ENCODE peak calls at places on chromosome 3, in six cellular contexts. One of them, this sample, is unnamed.
A peak's percentile ranks its signal among the peaks of the same experiment; 100 is the strongest.

GRCh38 chr3:8416965-8417364 is 84.7 kb upstream of the LMCD1 start:
- DNase-seq in pancreas: peak; percentile 44
- DNase-seq in progenitor cell of endocrine pancreas: no peak
- DNase-seq in fibroblast of pulmonary artery: peak; percentile 27
- DNase-seq in activated B cell treated with CpG ODN at 0.5 μM for 24 hours: no peak
- DNase-seq in left ventricle myocardium inferior: no peak
- DNase-seq in this sample: no peak

GRCh38 chr3:11835028-11835639 is 11.6 kb downstream of the TAMM41 start:
- DNase-seq in fibroblast of pulmonary artery: peak; percentile 61
- DNase-seq in pancreas: no peak
- DNase-seq in activated B cell treated with CpG ODN at 0.5 μM for 24 hours: no peak
- DNase-seq in progenitor cell of endocrine pancreas: no peak
- DNase-seq in left ventricle myocardium inferior: no peak
- DNase-seq in this sample: no peak

GRCh38 chr3:43996379-43997301 is 245.0 kb upstream of the TOPAZ1 start:
- DNase-seq in activated B cell treated with CpG ODN at 0.5 μM for 24 hours: peak; percentile 42
- DNase-seq in left ventricle myocardium inferior: no peak
- DNase-seq in fibroblast of pulmonary artery: peak; percentile 16
- DNase-seq in progenitor cell of endocrine pancreas: no peak
- DNase-seq in pancreas: no peak
- DNase-seq in this sample: no peak

GRCh38 chr3:58497074-58497473 is 5.2 kb downstream of the KCTD6 start:
- DNase-seq in fibroblast of pulmonary artery: no peak
- DNase-seq in progenitor cell of endocrine pancreas: no peak
- DNase-seq in pancreas: no peak
- DNase-seq in activated B cell treated with CpG ODN at 0.5 μM for 24 hours: no peak
- DNase-seq in left ventricle myocardium inferior: no peak
- DNase-seq in this sample: no peak

GRCh38 chr3:50405249-50405648 is 45.9 kb upstream of the TMEM115 start:
- DNase-seq in left ventricle myocardium inferior: no peak
- DNase-seq in fibroblast of pulmonary artery: peak; percentile 23
- DNase-seq in pancreas: no peak
- DNase-seq in activated B cell treated with CpG ODN at 0.5 μM for 24 hours: no peak
- DNase-seq in progenitor cell of endocrine pancreas: peak; percentile 54
- DNase-seq in this sample: no peak

GRCh38 chr3:158160958-158161357 is 51.1 kb downstream of the RSRC1 start:
- DNase-seq in fibroblast of pulmonary artery: peak; percentile 59
- DNase-seq in pancreas: no peak
- DNase-seq in activated B cell treated with CpG ODN at 0.5 μM for 24 hours: no peak
- DNase-seq in left ventricle myocardium inferior: no peak
- DNase-seq in progenitor cell of endocrine pancreas: no peak
- DNase-seq in this sample: no peak

GRCh38 chr3:52451237-52452083 is 2.4 kb downstream of the TNNC1 start:
- DNase-seq in left ventricle myocardium inferior: peak; percentile 16
- DNase-seq in activated B cell treated with CpG ODN at 0.5 μM for 24 hours: no peak
- DNase-seq in pancreas: no peak
- DNase-seq in progenitor cell of endocrine pancreas: no peak
- DNase-seq in fibroblast of pulmonary artery: no peak
- DNase-seq in this sample: no peak

GRCh38 chr3:192130534-192131132 is 596.7 kb downstream of the FGF12 start:
- DNase-seq in left ventricle myocardium inferior: peak; percentile 21
- DNase-seq in progenitor cell of endocrine pancreas: no peak
- DNase-seq in fibroblast of pulmonary artery: peak; percentile 36
- DNase-seq in activated B cell treated with CpG ODN at 0.5 μM for 24 hours: no peak
- DNase-seq in pancreas: peak; percentile 23
- DNase-seq in this sample: no peak

GRCh38 chr3:69299344-69299743 is 86.5 kb downstream of the FRMD4B start:
- DNase-seq in activated B cell treated with CpG ODN at 0.5 μM for 24 hours: no peak
- DNase-seq in fibroblast of pulmonary artery: no peak
- DNase-seq in left ventricle myocardium inferior: no peak
- DNase-seq in pancreas: no peak
- DNase-seq in progenitor cell of endocrine pancreas: no peak
- DNase-seq in this sample: no peak

GRCh38 chr3:15387171-15387581 is 40.2 kb downstream of the METTL6 start:
- DNase-seq in progenitor cell of endocrine pancreas: no peak
- DNase-seq in left ventricle myocardium inferior: no peak
- DNase-seq in activated B cell treated with CpG ODN at 0.5 μM for 24 hours: no peak
- DNase-seq in pancreas: no peak
- DNase-seq in fibroblast of pulmonary artery: no peak
- DNase-seq in this sample: no peak

GRCh38 chr3:180678231-180678630 is 1.1 kb downstream of the CCDC39 start:
- DNase-seq in fibroblast of pulmonary artery: no peak
- DNase-seq in activated B cell treated with CpG ODN at 0.5 μM for 24 hours: no peak
- DNase-seq in progenitor cell of endocrine pancreas: no peak
- DNase-seq in pancreas: no peak
- DNase-seq in left ventricle myocardium inferior: no peak
- DNase-seq in this sample: no peak

GRCh38 chr3:169668081-169668956 is 4.8 kb upstream of the MECOM start:
- DNase-seq in progenitor cell of endocrine pancreas: peak; percentile 54
- DNase-seq in pancreas: peak; percentile 56
- DNase-seq in activated B cell treated with CpG ODN at 0.5 μM for 24 hours: peak; percentile 35
- DNase-seq in fibroblast of pulmonary artery: peak; percentile 45
- DNase-seq in left ventricle myocardium inferior: no peak
- DNase-seq in this sample: no peak

GRCh38 chr3:106120334-106120733 is 251.5 kb upstream of the CBLB start:
- DNase-seq in fibroblast of pulmonary artery: peak; percentile 52
- DNase-seq in pancreas: no peak
- DNase-seq in left ventricle myocardium inferior: no peak
- DNase-seq in activated B cell treated with CpG ODN at 0.5 μM for 24 hours: no peak
- DNase-seq in progenitor cell of endocrine pancreas: no peak
- DNase-seq in this sample: no peak

GRCh38 chr3:119145500-119146167 is at the start of gene TEX55:
- DNase-seq in activated B cell treated with CpG ODN at 0.5 μM for 24 hours: no peak
- DNase-seq in fibroblast of pulmonary artery: peak; percentile 66
- DNase-seq in left ventricle myocardium inferior: peak; percentile 16
- DNase-seq in pancreas: no peak
- DNase-seq in progenitor cell of endocrine pancreas: no peak
- DNase-seq in this sample: no peak

GRCh38 chr3:100525753-100526612 is 33.6 kb downstream of the TMEM45A start:
- DNase-seq in left ventricle myocardium inferior: no peak
- DNase-seq in fibroblast of pulmonary artery: peak; percentile 81
- DNase-seq in progenitor cell of endocrine pancreas: no peak
- DNase-seq in activated B cell treated with CpG ODN at 0.5 μM for 24 hours: no peak
- DNase-seq in pancreas: peak; percentile 3
- DNase-seq in this sample: no peak

GRCh38 chr3:184237772-184238171 is 8.4 kb downstream of the VWA5B2 start:
- DNase-seq in fibroblast of pulmonary artery: no peak
- DNase-seq in progenitor cell of endocrine pancreas: no peak
- DNase-seq in activated B cell treated with CpG ODN at 0.5 μM for 24 hours: no peak
- DNase-seq in left ventricle myocardium inferior: no peak
- DNase-seq in pancreas: no peak
- DNase-seq in this sample: no peak

GRCh38 chr3:32237670-32238026 is 832 bp upstream of the CMTM8 start:
- DNase-seq in fibroblast of pulmonary artery: no peak
- DNase-seq in left ventricle myocardium inferior: no peak
- DNase-seq in activated B cell treated with CpG ODN at 0.5 μM for 24 hours: no peak
- DNase-seq in pancreas: no peak
- DNase-seq in progenitor cell of endocrine pancreas: no peak
- DNase-seq in this sample: no peak

GRCh38 chr3:194955546-194955945 is 269.9 kb downstream of the FAM43A start:
- DNase-seq in fibroblast of pulmonary artery: no peak
- DNase-seq in activated B cell treated with CpG ODN at 0.5 μM for 24 hours: no peak
- DNase-seq in left ventricle myocardium inferior: no peak
- DNase-seq in progenitor cell of endocrine pancreas: no peak
- DNase-seq in pancreas: no peak
- DNase-seq in this sample: no peak

GRCh38 chr3:142237891-142238290 is 12.5 kb upstream of the GK5 start:
- DNase-seq in pancreas: no peak
- DNase-seq in activated B cell treated with CpG ODN at 0.5 μM for 24 hours: no peak
- DNase-seq in fibroblast of pulmonary artery: peak; percentile 18
- DNase-seq in progenitor cell of endocrine pancreas: no peak
- DNase-seq in left ventricle myocardium inferior: no peak
- DNase-seq in this sample: no peak

GRCh38 chr3:129530331-129530761 is 1.9 kb downstream of the RHO start:
- DNase-seq in fibroblast of pulmonary artery: peak; percentile 91
- DNase-seq in left ventricle myocardium inferior: no peak
- DNase-seq in pancreas: no peak
- DNase-seq in progenitor cell of endocrine pancreas: no peak
- DNase-seq in activated B cell treated with CpG ODN at 0.5 μM for 24 hours: no peak
- DNase-seq in this sample: no peak

GRCh38 chr3:168029705-168030104 is 66.0 kb downstream of the GOLIM4 start:
- DNase-seq in progenitor cell of endocrine pancreas: no peak
- DNase-seq in activated B cell treated with CpG ODN at 0.5 μM for 24 hours: no peak
- DNase-seq in fibroblast of pulmonary artery: no peak
- DNase-seq in pancreas: no peak
- DNase-seq in left ventricle myocardium inferior: no peak
- DNase-seq in this sample: no peak

GRCh38 chr3:13316603-13317002 is 103.5 kb downstream of the NUP210 start:
- DNase-seq in activated B cell treated with CpG ODN at 0.5 μM for 24 hours: no peak
- DNase-seq in pancreas: no peak
- DNase-seq in left ventricle myocardium inferior: no peak
- DNase-seq in fibroblast of pulmonary artery: no peak
- DNase-seq in progenitor cell of endocrine pancreas: no peak
- DNase-seq in this sample: no peak

GRCh38 chr3:190089711-190090110 is 31.0 kb downstream of the P3H2 start:
- DNase-seq in progenitor cell of endocrine pancreas: no peak
- DNase-seq in pancreas: no peak
- DNase-seq in activated B cell treated with CpG ODN at 0.5 μM for 24 hours: no peak
- DNase-seq in fibroblast of pulmonary artery: no peak
- DNase-seq in left ventricle myocardium inferior: no peak
- DNase-seq in this sample: no peak

GRCh38 chr3:177249203-177249602 is 51.9 kb upstream of the TBL1XR1 start:
- DNase-seq in activated B cell treated with CpG ODN at 0.5 μM for 24 hours: no peak
- DNase-seq in left ventricle myocardium inferior: no peak
- DNase-seq in pancreas: no peak
- DNase-seq in progenitor cell of endocrine pancreas: no peak
- DNase-seq in fibroblast of pulmonary artery: no peak
- DNase-seq in this sample: no peak

GRCh38 chr3:133295199-133295901 is 104.5 kb upstream of the BFSP2 start:
- DNase-seq in progenitor cell of endocrine pancreas: no peak
- DNase-seq in activated B cell treated with CpG ODN at 0.5 μM for 24 hours: no peak
- DNase-seq in left ventricle myocardium inferior: no peak
- DNase-seq in fibroblast of pulmonary artery: peak; percentile 28
- DNase-seq in pancreas: no peak
- DNase-seq in this sample: no peak

DNA sequence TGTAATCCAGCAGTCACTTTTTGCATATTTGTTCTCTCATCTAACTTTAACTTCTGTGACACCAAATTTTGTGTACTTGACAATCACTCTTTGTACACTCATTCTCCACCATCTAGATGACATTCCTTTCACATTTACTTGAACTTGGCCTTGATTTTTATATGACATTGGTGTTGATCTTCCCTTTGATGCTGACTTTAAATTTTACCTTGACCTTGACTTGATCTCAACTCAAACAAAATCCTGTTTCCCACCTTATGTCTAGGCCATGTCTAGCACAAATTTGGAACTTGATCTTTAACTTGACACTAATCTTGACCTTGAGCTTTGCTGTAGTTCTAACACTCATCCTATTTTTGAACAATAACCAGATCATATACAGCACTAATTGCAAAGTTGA is 33.2 kb downstream of the ROPN1B start:
- DNase-seq in pancreas: no peak
- DNase-seq in progenitor cell of endocrine pancreas: no peak
- DNase-seq in fibroblast of pulmonary artery: no peak
- DNase-seq in activated B cell treated with CpG ODN at 0.5 μM for 24 hours: no peak
- DNase-seq in left ventricle myocardium inferior: no peak
- DNase-seq in this sample: no peak
- TF ChIP-seq CTCF in pancreas: no peak
- TF ChIP-seq CTCF in progenitor cell of endocrine pancreas: no peak
- TF ChIP-seq CTCF in fibroblast of pulmonary artery: no peak
- TF ChIP-seq CTCF in activated B cell treated with CpG ODN at 0.5 μM for 24 hours: no peak
- TF ChIP-seq CTCF in left ventricle myocardium inferior: no peak
- TF ChIP-seq CTCF in this sample: no peak

DNA sequence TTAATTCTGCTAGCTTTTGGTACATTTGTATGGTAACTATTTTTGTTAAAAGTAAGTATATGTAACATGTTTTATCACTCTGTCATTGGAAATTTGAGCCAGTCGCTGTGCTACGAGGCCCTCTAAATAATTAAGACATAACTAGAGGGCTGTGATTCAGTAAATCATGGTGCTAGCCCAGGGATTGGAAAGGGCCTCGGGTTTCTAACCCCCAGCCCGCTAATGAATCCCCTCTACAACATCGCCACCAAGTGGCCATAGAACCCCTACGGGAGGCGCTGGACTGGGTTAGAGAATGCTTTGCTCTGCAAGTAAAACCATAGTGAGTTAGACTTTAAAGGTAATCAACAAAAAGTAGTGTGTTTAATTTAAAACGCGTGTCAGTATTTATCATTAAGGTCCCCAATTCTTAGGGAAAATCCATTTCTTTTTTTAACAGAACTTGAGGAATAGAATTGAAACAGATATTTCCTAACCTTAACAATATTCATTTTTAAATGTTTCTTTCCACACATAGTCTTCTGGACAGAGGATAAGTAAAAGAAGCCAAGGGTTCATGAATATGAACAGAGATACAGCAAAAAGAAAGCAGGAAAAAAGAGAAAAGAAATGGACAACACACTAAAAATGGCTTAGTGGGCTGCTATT is 744.7 kb downstream of the EPHA3 start:
- DNase-seq in progenitor cell of endocrine pancreas: peak; percentile 67
- DNase-seq in pancreas: no peak
- DNase-seq in left ventricle myocardium inferior: no peak
- DNase-seq in activated B cell treated with CpG ODN at 0.5 μM for 24 hours: no peak
- DNase-seq in fibroblast of pulmonary artery: peak; percentile 49
- DNase-seq in this sample: peak; percentile 79
- TF ChIP-seq CTCF in progenitor cell of endocrine pancreas: peak; percentile 96
- TF ChIP-seq CTCF in pancreas: no peak
- TF ChIP-seq CTCF in left ventricle myocardium inferior: peak; percentile 55
- TF ChIP-seq CTCF in activated B cell treated with CpG ODN at 0.5 μM for 24 hours: no peak
- TF ChIP-seq CTCF in fibroblast of pulmonary artery: peak; percentile 51
- TF ChIP-seq CTCF in this sample: peak; percentile 94

GRCh38 chr3:144843099-144843498 is 871.5 kb downstream of the DIPK2A start:
- DNase-seq in activated B cell treated with CpG ODN at 0.5 μM for 24 hours: no peak
- DNase-seq in left ventricle myocardium inferior: no peak
- DNase-seq in pancreas: no peak
- DNase-seq in progenitor cell of endocrine pancreas: no peak
- DNase-seq in fibroblast of pulmonary artery: peak; percentile 18
- DNase-seq in this sample: no peak
- TF ChIP-seq CTCF in activated B cell treated with CpG ODN at 0.5 μM for 24 hours: no peak
- TF ChIP-seq CTCF in left ventricle myocardium inferior: no peak
- TF ChIP-seq CTCF in pancreas: no peak
- TF ChIP-seq CTCF in progenitor cell of endocrine pancreas: no peak
- TF ChIP-seq CTCF in fibroblast of pulmonary artery: peak; percentile 21
- TF ChIP-seq CTCF in this sample: peak; percentile 20

GRCh38 chr3:150840733-150841515 is 64.3 kb downstream of the MINDY4B start:
- DNase-seq in fibroblast of pulmonary artery: no peak
- DNase-seq in pancreas: no peak
- DNase-seq in activated B cell treated with CpG ODN at 0.5 μM for 24 hours: no peak
- DNase-seq in progenitor cell of endocrine pancreas: no peak
- DNase-seq in left ventricle myocardium inferior: no peak
- DNase-seq in this sample: no peak
- TF ChIP-seq CTCF in fibroblast of pulmonary artery: no peak
- TF ChIP-seq CTCF in pancreas: no peak
- TF ChIP-seq CTCF in activated B cell treated with CpG ODN at 0.5 μM for 24 hours: no peak
- TF ChIP-seq CTCF in progenitor cell of endocrine pancreas: no peak
- TF ChIP-seq CTCF in left ventricle myocardium inferior: no peak
- TF ChIP-seq CTCF in this sample: no peak